ENCODE peak calls at places on chromosomes 13 and 19, in five cellular contexts. A is MM.1S, H is PC-3, P is HCT116, B is GM23248. G is an unnamed sample.

GRCh38 chr19:16074488-16075365 is 1.6 kb upstream of the TPM4 start:
- DNase-seq in B (no peak), H (no peak), A (no peak), P (no peak), G (no peak)

GRCh38 chr13:97878421-97879375 is 74.8 kb upstream of the IPO5 start:
- DNase-seq in H (peak; percentile 5), A (no peak), P (no peak), B (no peak), G (no peak)

GRCh38 chr13:102900193-102900608 is 54.4 kb downstream of the ERCC5 start:
- DNase-seq in P (no peak), B (no peak), A (no peak), H (no peak), G (no peak)

GRCh38 chr19:33438016-33438671 is 64.6 kb downstream of the CEBPG start:
- DNase-seq in B (peak; percentile 34), A (no peak), H (peak; percentile 1), P (no peak), G (no peak)

GRCh38 chr13:100392709-100393630 is 195.6 kb downstream of the GGACT start:
- DNase-seq in P (peak; percentile 98), A (peak; percentile 36), H (peak; percentile 95), B (peak; percentile 99), G (no peak)

GRCh38 chr13:51715613-51716012 is 88.3 kb downstream of the DHRS12 start:
- DNase-seq in H (peak; percentile 62), A (no peak), P (no peak), B (no peak), G (no peak)

GRCh38 chr19:47790398-47790814 is 11.9 kb downstream of the SELENOW start:
- DNase-seq in H (peak; percentile 69), P (peak; percentile 88), B (peak; percentile 74), A (peak; percentile 34), G (peak; percentile 90)

GRCh38 chr19:53977991-53978731 is 13.3 kb upstream of the CACNG6 start:
- DNase-seq in B (peak; percentile 92), H (peak; percentile 44), A (no peak), P (peak; percentile 40), G (no peak)

GRCh38 chr13:74931698-74932433 is 550.1 kb downstream of the TBC1D4 start:
- DNase-seq in A (no peak), B (no peak), H (no peak), P (no peak), G (no peak)

GRCh38 chr13:29761160-29761559 is 89.3 kb downstream of the UBL3 start:
- DNase-seq in A (no peak), P (no peak), H (no peak), B (no peak), G (no peak)

GRCh38 chr19:21468791-21469190 is 36.6 kb upstream of the ZNF429 start:
- DNase-seq in P (no peak), B (no peak), A (no peak), H (no peak), G (peak; percentile 67)

GRCh38 chr19:51726049-51726448 is 2.3 kb upstream of the HAS1 start:
- DNase-seq in H (no peak), B (peak; percentile 87), P (no peak), A (no peak), G (no peak)

GRCh38 chr13:42569576-42570344 is 4.2 kb upstream of the TNFSF11 start:
- DNase-seq in H (no peak), P (no peak), A (no peak), B (no peak), G (no peak)

GRCh38 chr19:32866564-32867265 is 2.9 kb downstream of the SLC7A9 start:
- DNase-seq in A (no peak), P (no peak), B (no peak), H (no peak), G (no peak)

GRCh38 chr19:17061691-17062090 is 13.6 kb downstream of the HAUS8 start:
- DNase-seq in B (no peak), P (no peak), A (no peak), H (no peak), G (no peak)

GRCh38 chr13:31591834-31592233 is 147.5 kb upstream of the RXFP2 start:
- DNase-seq in H (no peak), B (no peak), P (no peak), A (no peak), G (no peak)

GRCh38 chr19:7533281-7533819 is 2.2 kb upstream of the PNPLA6 start:
- DNase-seq in B (peak; percentile 85), P (no peak), A (no peak), H (no peak), G (no peak)

GRCh38 chr13:51764184-51765141 is 39.5 kb downstream of the DHRS12 start:
- DNase-seq in A (peak; percentile 68), H (peak; percentile 51), B (peak; percentile 78), P (no peak), G (no peak)

GRCh38 chr13:40611635-40612422 is 54.6 kb downstream of the FOXO1 start:
- DNase-seq in P (no peak), B (no peak), A (no peak), H (no peak), G (no peak)

GRCh38 chr13:108960006-108960405 is 330.6 kb downstream of the MYO16 start:
- DNase-seq in A (no peak), B (no peak), H (no peak), P (no peak), G (no peak)

GRCh38 chr13:29545988-29546387 is 49.5 kb downstream of the SLC7A1 start:
- DNase-seq in B (no peak), P (no peak), A (no peak), H (no peak), G (no peak)

GRCh38 chr19:5585461-5586299 is 17.9 kb upstream of the TINCR start:
- DNase-seq in H (no peak), B (no peak), A (no peak), P (no peak), G (no peak)

GRCh38 chr13:99434258-99434788 is 66.9 kb upstream of the TM9SF2 start:
- DNase-seq in P (no peak), H (no peak), A (no peak), B (no peak), G (no peak)

DNA sequence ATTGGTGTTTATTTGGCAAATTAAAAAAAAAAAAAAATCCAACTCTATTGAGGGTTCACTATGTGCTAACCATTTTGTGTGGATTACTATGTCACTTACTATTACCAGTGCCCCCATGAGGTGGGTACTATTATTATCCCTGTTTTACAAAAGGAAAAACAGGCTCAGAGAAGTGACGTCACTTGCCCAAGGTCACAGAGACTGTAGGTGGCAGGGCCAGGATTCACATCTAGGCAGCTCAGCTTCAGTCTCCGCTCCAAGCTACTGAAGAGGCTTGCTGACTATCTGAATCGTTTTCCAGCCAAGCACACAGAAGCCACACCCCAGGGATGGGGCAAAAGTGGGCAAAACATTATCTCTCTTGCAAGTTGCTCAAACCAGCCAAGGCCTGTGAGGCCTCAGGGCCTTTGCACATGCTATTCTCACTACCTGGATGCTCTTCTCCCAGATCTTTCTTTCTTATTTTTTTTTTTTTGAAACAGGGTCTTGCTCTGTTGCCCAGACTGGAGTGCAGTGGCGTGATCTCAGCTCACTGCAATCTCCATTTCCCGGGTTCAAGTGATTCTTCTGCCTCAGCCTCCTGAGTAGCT is 4.8 kb upstream of the ANGPTL8 start:
- DNase-seq in B (no peak), A (no peak), P (no peak), H (peak; percentile 23), G (peak; percentile 53)
- H3K4me1 ChIP-seq in B (no peaks in the 10 kb centered on the region), A (no peaks in the 10 kb centered on the region), P (no peaks in the 10 kb centered on the region), H (no peaks in the 10 kb centered on the region), G (peaks cover 10% of the 10 kb centered on the region)

DNA sequence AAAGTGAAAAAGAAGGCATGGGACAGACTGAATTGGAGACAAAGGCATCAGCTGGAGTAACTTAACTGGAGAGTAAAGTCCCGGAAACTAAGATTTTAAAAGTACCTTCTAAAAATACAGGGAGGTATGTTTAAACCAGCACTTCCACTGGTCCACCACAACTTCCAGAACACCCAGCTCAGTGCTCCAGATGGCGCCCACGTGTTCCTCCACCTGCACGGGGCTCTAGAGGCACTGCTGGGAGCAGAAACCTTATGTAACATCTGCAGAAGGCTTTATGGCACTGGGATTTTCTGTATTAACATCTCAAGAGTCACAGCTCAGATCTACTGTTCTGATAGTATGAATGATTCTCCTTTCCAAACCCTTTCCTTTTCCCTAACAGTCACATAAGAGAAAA is 252.1 kb downstream of the DCLK1 start:
- DNase-seq in P (no peak), H (no peak), A (peak; percentile 28), B (no peak), G (no peak)
- H3K9me2 ChIP-seq in P (no peaks in the 10 kb centered on the region), H (no peaks in the 10 kb centered on the region), A (no peaks in the 10 kb centered on the region), B (no peaks in the 10 kb centered on the region), G (no peaks in the 10 kb centered on the region)

GRCh38 chr19:12882589-12882988 is 1.3 kb upstream of the DNASE2 start:
- DNase-seq in A (no peak), B (no peak), P (no peak), H (no peak), G (no peak)
- H3K9ac ChIP-seq in A (no peak overlapping the region), B (no peak overlapping the region), P (no peak overlapping the region), H (no peak overlapping the region), G (no peak overlapping the region)

GRCh38 chr13:33218020-33218419 is 67.5 kb downstream of the STARD13 start:
- DNase-seq in P (peak; percentile 15), B (peak; percentile 43), A (no peak), H (peak; percentile 88), G (no peak)
- H3K4me1 ChIP-seq in P (peaks cover 20% of the 10 kb centered on the region), B (peaks cover 42% of the 10 kb centered on the region), A (no peaks in the 10 kb centered on the region), H (peaks cover 28% of the 10 kb centered on the region), G (no peaks in the 10 kb centered on the region)

GRCh38 chr19:31406106-31406505 is 56.9 kb upstream of the TSHZ3 start:
- DNase-seq in B (no peak), A (no peak), H (no peak), P (no peak), G (no peak)

GRCh38 chr19:31402931-31403330 is 53.7 kb upstream of the TSHZ3 start:
- DNase-seq in H (no peak), B (peak; percentile 46), A (no peak), P (no peak), G (no peak)

GRCh38 chr19:31413353-31413752 is 64.1 kb upstream of the TSHZ3 start:
- DNase-seq in H (no peak), B (no peak), A (no peak), P (no peak), G (no peak)

GRCh38 chr19:31408460-31409124 is 59.4 kb upstream of the TSHZ3 start:
- DNase-seq in A (no peak), P (no peak), H (peak; percentile 36), B (peak; percentile 90), G (no peak)
- H3K9me2 ChIP-seq in A (no peaks in the 10 kb centered on the region), P (no peaks in the 10 kb centered on the region), H (no peaks in the 10 kb centered on the region), B (no peaks in the 10 kb centered on the region), G (no peaks in the 10 kb centered on the region)

G was measured in Karpas-422.